ENCODE peak calls at places on chromosomes 6 and 20, in nine cellular contexts. U, G, X, E, A, W, B, I and Y are unnamed samples.

GRCh38 chr6:37612475-37612874 is 85.2 kb downstream of the MDGA1 start:
- DNase-seq in U (no peak), G (no peak), X (no peak), E (no peak), A (no peak), W (no peak), B (no peak), I (no peak), Y (no peak)

GRCh38 chr6:28537509-28538140 is 11.9 kb downstream of the GPX5 start:
- DNase-seq in U (no peak), G (no peak), X (no peak), E (no peak), A (no peak), W (no peak), B (no peak), I (no peak), Y (peak; percentile 38)

GRCh38 chr6:43070028-43070632 is 6.0 kb upstream of the PTK7 start:
- DNase-seq in U (no peak), G (peak; percentile 44), X (no peak), E (no peak), A (peak; percentile 52), W (peak; percentile 7), B (peak; percentile 86), I (no peak), Y (peak; percentile 65)

GRCh38 chr6:36469946-36470345 is 27.1 kb downstream of the KCTD20 start:
- DNase-seq in U (no peak), G (no peak), X (no peak), E (no peak), A (no peak), W (no peak), B (no peak), I (no peak), Y (no peak)

GRCh38 chr20:14622796-14623195 is 285.4 kb upstream of the FLRT3 start:
- DNase-seq in U (no peak), G (no peak), X (no peak), E (no peak), A (peak; percentile 42), W (no peak), B (peak; percentile 60), I (no peak), Y (peak; percentile 87)

GRCh38 chr6:91142154-91142553 is 555.3 kb upstream of the MAP3K7 start:
- DNase-seq in U (peak; percentile 52), G (no peak), X (no peak), E (no peak), A (no peak), W (no peak), B (no peak), I (no peak), Y (no peak)

GRCh38 chr20:18588554-18589043 is 745 bp downstream of the DTD1 start:
- DNase-seq in U (no peak), G (no peak), X (no peak), E (no peak), A (no peak), W (no peak), B (no peak), I (no peak), Y (no peak)

GRCh38 chr6:16420715-16421461 is 182.5 kb downstream of the GMPR start:
- DNase-seq in U (no peak), G (peak; percentile 87), X (peak; percentile 33), E (no peak), A (no peak), W (no peak), B (peak; percentile 66), I (no peak), Y (no peak)

GRCh38 chr20:64233725-64234124 is 21.8 kb upstream of the PCMTD2 start:
- DNase-seq in U (no peak), G (no peak), X (no peak), E (no peak), A (no peak), W (peak; percentile 21), B (no peak), I (peak; percentile 95), Y (no peak)

GRCh38 chr6:34155471-34156300 is 9.8 kb upstream of the GRM4 start:
- DNase-seq in U (no peak), G (no peak), X (no peak), E (no peak), A (no peak), W (no peak), B (no peak), I (no peak), Y (no peak)

GRCh38 chr6:33719326-33719987 is 8.0 kb upstream of the UQCC2 start:
- DNase-seq in U (no peak), G (no peak), X (no peak), E (no peak), A (no peak), W (no peak), B (no peak), I (no peak), Y (no peak)

GRCh38 chr20:63062188-63063140 is 55.7 kb upstream of the BHLHE23 start:
- DNase-seq in U (no peak), G (no peak), X (no peak), E (peak; percentile 7), A (no peak), W (no peak), B (no peak), I (no peak), Y (no peak)

GRCh38 chr6:163836916-163837660 is 422.6 kb downstream of the QKI start:
- DNase-seq in U (no peak), G (no peak), X (no peak), E (no peak), A (no peak), W (no peak), B (no peak), I (no peak), Y (no peak)

GRCh38 chr6:157323924-157324276 is 581 bp upstream of the TMEM242 start:
- DNase-seq in U (peak; percentile 58), G (peak; percentile 41), X (peak; percentile 59), E (peak; percentile 43), A (peak; percentile 63), W (peak; percentile 82), B (peak; percentile 91), I (peak; percentile 90), Y (peak; percentile 65)

GRCh38 chr6:138162104-138162946 is 586 bp downstream of the ARFGEF3 start:
- DNase-seq in U (no peak), G (no peak), X (no peak), E (no peak), A (peak; percentile 12), W (peak; percentile 48), B (no peak), I (no peak), Y (peak; percentile 17)

GRCh38 chr20:52289956-52290355 is 98.4 kb upstream of the ZFP64 start:
- DNase-seq in U (no peak), G (no peak), X (no peak), E (no peak), A (no peak), W (no peak), B (no peak), I (no peak), Y (no peak)

GRCh38 chr6:154937306-154938244 is 57.5 kb upstream of the TIAM2 start:
- DNase-seq in U (no peak), G (no peak), X (peak; percentile 27), E (no peak), A (no peak), W (no peak), B (no peak), I (no peak), Y (no peak)
- TF ChIP-seq CTCF in U (no peak), G (peak; percentile 31), X (peak; percentile 34), E (no peak), A (no peak), W (no peak), B (no peak), I (no peak), Y (no peak)

GRCh38 chr20:49850463-49851233 is 38.0 kb downstream of the SLC9A8 start:
- DNase-seq in U (peak; percentile 92), G (no peak), X (no peak), E (no peak), A (no peak), W (no peak), B (no peak), I (no peak), Y (no peak)

GRCh38 chr20:49843770-49844169 is 31.1 kb downstream of the SLC9A8 start:
- DNase-seq in U (no peak), G (no peak), X (no peak), E (no peak), A (no peak), W (no peak), B (no peak), I (no peak), Y (no peak)

GRCh38 chr20:49851234-49851755 is 38.7 kb downstream of the SLC9A8 start:
- DNase-seq in U (peak; percentile 68), G (no peak), X (no peak), E (no peak), A (no peak), W (no peak), B (no peak), I (no peak), Y (no peak)

GRCh38 chr20:49843139-49843538 is 30.5 kb downstream of the SLC9A8 start:
- DNase-seq in U (no peak), G (no peak), X (no peak), E (no peak), A (no peak), W (no peak), B (no peak), I (no peak), Y (no peak)

GRCh38 chr20:49846206-49846807 is 33.7 kb downstream of the SLC9A8 start:
- DNase-seq in U (no peak), G (no peak), X (no peak), E (no peak), A (peak; percentile 82), W (no peak), B (peak; percentile 80), I (no peak), Y (peak; percentile 79)
- TF ChIP-seq CTCF in U (peak; percentile 53), G (peak; percentile 63), X (peak; percentile 65), E (peak; percentile 54), A (peak; percentile 79), W (peak; percentile 26), B (peak; percentile 63), I (peak; percentile 58), Y (peak; percentile 46)

DNA sequence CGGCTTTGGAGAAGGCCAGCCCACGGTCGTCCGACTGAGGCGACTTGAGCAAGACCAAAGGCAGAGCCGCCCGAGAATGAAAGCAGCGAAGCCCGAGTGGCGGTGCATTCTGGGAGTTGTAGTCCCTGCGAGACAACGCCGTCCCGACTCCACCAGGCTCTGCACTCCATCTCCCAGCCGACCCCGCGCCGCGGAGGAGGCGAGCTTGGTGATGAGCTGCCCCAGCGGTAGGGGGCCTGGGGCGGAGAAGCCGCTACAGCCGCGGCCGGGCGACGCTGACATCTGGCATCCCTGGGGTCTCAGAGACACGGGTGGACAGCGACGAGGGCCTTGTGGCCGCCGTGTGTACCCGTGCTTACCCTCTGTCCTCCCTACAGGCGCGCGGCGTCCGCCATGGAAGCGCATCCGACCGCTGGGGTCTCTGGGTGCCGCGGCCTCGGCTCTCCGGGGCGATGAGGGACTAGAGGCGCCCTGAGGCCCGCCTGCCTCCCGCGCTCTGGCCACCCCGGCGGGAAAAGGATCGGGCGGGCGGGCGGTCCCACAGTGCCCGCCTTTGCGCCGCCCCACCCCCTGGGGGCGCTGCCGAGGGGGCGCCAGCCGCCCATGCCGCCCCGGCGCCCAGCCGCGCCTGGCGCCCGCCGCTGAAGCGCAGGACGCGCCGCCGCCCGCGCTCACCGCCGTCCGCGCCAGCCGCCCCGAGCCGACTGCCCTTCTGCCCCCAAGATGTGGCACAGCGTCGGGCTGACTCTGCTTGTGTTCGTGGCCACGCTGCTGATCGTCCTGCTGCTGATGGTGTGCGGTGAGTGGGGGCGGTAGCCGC is at the start of gene SMIM13:
- DNase-seq in U (peak; percentile 95), G (peak; percentile 93), X (peak; percentile 96), E (peak; percentile 90), A (peak; percentile 93), W (peak; percentile 98), B (peak; percentile 99), I (peak; percentile 98), Y (peak; percentile 97)
- TF ChIP-seq CTCF in U (no peak), G (no peak), X (peak; percentile 30), E (peak; percentile 28), A (peak; percentile 39), W (peak; percentile 55), B (peak; percentile 27), I (peak; percentile 65), Y (peak; percentile 51)

GRCh38 chr20:8082025-8082424 is 50.0 kb upstream of the PLCB1 start:
- DNase-seq in U (no peak), G (no peak), X (no peak), E (no peak), A (no peak), W (no peak), B (peak; percentile 47), I (no peak), Y (peak; percentile 28)
- TF ChIP-seq CTCF in U (peak; percentile 56), G (peak; percentile 35), X (peak; percentile 45), E (peak; percentile 44), A (no peak), W (no peak), B (peak; percentile 35), I (no peak), Y (peak; percentile 19)